ENCODE peak calls at places on chromosomes 11 and 22, in seven cellular contexts. One of them, this sample, is unnamed.

GRCh38 chr22:34490911-34491310 is 570.6 kb upstream of the LARGE1 start:
- DNase-seq in HT-29: no peak
- DNase-seq in right atrium auricular region: no peak
- DNase-seq in upper lobe of left lung: no peak
- DNase-seq in pancreas: no peak
- DNase-seq in NCI-H1105 treated with DMSO at 0.1 percent for 48 hours: no peak
- DNase-seq in HS-27A: no peak
- DNase-seq in this sample: no peak

GRCh38 chr11:38814670-38815069 is 2216.6 kb upstream of the RAG2 start:
- DNase-seq in HT-29: no peak
- DNase-seq in right atrium auricular region: no peak
- DNase-seq in upper lobe of left lung: no peak
- DNase-seq in pancreas: no peak
- DNase-seq in NCI-H1105 treated with DMSO at 0.1 percent for 48 hours: no peak
- DNase-seq in HS-27A: peak
- DNase-seq in this sample: no peak

GRCh38 chr11:12556788-12557384 is 117.3 kb upstream of the TEAD1 start:
- DNase-seq in HT-29: no peak
- DNase-seq in right atrium auricular region: peak
- DNase-seq in upper lobe of left lung: peak
- DNase-seq in pancreas: peak
- DNase-seq in NCI-H1105 treated with DMSO at 0.1 percent for 48 hours: no peak
- DNase-seq in HS-27A: peak
- DNase-seq in this sample: no peak

GRCh38 chr11:13140873-13141655 is 131.9 kb downstream of the RASSF10 start:
- DNase-seq in HT-29: peak
- DNase-seq in right atrium auricular region: no peak
- DNase-seq in upper lobe of left lung: no peak
- DNase-seq in pancreas: peak
- DNase-seq in NCI-H1105 treated with DMSO at 0.1 percent for 48 hours: peak
- DNase-seq in HS-27A: no peak
- DNase-seq in this sample: no peak

GRCh38 chr11:44066732-44067131 is 662 bp downstream of the ACCS start:
- DNase-seq in HT-29: peak
- DNase-seq in right atrium auricular region: peak
- DNase-seq in upper lobe of left lung: no peak
- DNase-seq in pancreas: no peak
- DNase-seq in NCI-H1105 treated with DMSO at 0.1 percent for 48 hours: peak
- DNase-seq in HS-27A: peak
- DNase-seq in this sample: no peak

GRCh38 chr22:40708177-40708576 is 28.9 kb downstream of the MCHR1 start:
- DNase-seq in HT-29: no peak
- DNase-seq in right atrium auricular region: no peak
- DNase-seq in upper lobe of left lung: no peak
- DNase-seq in pancreas: no peak
- DNase-seq in NCI-H1105 treated with DMSO at 0.1 percent for 48 hours: no peak
- DNase-seq in HS-27A: no peak
- DNase-seq in this sample: no peak

GRCh38 chr11:46277313-46277622 is 194 bp upstream of the CREB3L1 start:
- DNase-seq in HT-29: peak
- DNase-seq in right atrium auricular region: no peak
- DNase-seq in upper lobe of left lung: no peak
- DNase-seq in pancreas: peak
- DNase-seq in NCI-H1105 treated with DMSO at 0.1 percent for 48 hours: peak
- DNase-seq in HS-27A: peak
- DNase-seq in this sample: peak

GRCh38 chr11:122863704-122864326 is 18.7 kb upstream of the JHY start:
- DNase-seq in HT-29: peak
- DNase-seq in right atrium auricular region: no peak
- DNase-seq in upper lobe of left lung: no peak
- DNase-seq in pancreas: peak
- DNase-seq in NCI-H1105 treated with DMSO at 0.1 percent for 48 hours: peak
- DNase-seq in HS-27A: no peak
- DNase-seq in this sample: no peak